ENCODE peak calls at places on chromosomes 11 and 22, in six cellular contexts. H is pancreas, J is endodermal cell, P is astrocyte of the spinal cord, T is LoVo, B is GM04504. A is an unnamed sample.

GRCh38 chr22:45124176-45124857 is 39.4 kb upstream of the NUP50 start:
- DNase-seq in H (no peak), J (no peak), P (no peak), T (no peak), B (no peak), A (no peak)

GRCh38 chr22:23686416-23687024 is 4.3 kb upstream of the RGL4 start:
- DNase-seq in H (no peak), J (no peak), P (no peak), T (no peak), B (no peak), A (no peak)

GRCh38 chr11:11237433-11237832 is 115.6 kb downstream of the CSNK2A3 start:
- DNase-seq in H (no peak), J (no peak), P (no peak), T (no peak), B (no peak), A (no peak)

GRCh38 chr22:49264696-49265095 is 563.0 kb downstream of the BRD1 start:
- DNase-seq in H (no peak), J (no peak), P (no peak), T (no peak), B (no peak), A (no peak)

GRCh38 chr22:38086942-38087341 is 3.0 kb upstream of the SLC16A8 start:
- DNase-seq in H (no peak), J (no peak), P (no peak), T (no peak), B (no peak), A (no peak)

GRCh38 chr22:44981857-44982256 is 27.9 kb downstream of the PHF21B start:
- DNase-seq in H (no peak), J (no peak), P (no peak), T (no peak), B (no peak), A (no peak)

GRCh38 chr11:74532496-74533246 is 39.1 kb upstream of the LIPT2 start:
- DNase-seq in H (no peak), J (no peak), P (no peak), T (peak; percentile 28), B (no peak), A (no peak)

GRCh38 chr11:10108901-10109665 is 184.9 kb downstream of the SBF2 start:
- DNase-seq in H (no peak), J (no peak), P (peak; percentile 53), T (no peak), B (peak; percentile 70), A (no peak)

GRCh38 chr11:111745719-111746504 is 20.3 kb downstream of the PPP2R1B start:
- DNase-seq in H (no peak), J (no peak), P (no peak), T (no peak), B (no peak), A (no peak)

GRCh38 chr11:111419181-111419580 is 40.1 kb upstream of the POU2AF1 start:
- DNase-seq in H (no peak), J (peak; percentile 14), P (no peak), T (no peak), B (no peak), A (no peak)

GRCh38 chr11:104928831-104929230 is 30.6 kb upstream of the CASP12 start:
- DNase-seq in H (no peak), J (no peak), P (no peak), T (no peak), B (no peak), A (no peak)